ENCODE peak calls at places on chromosomes 2 and 18, in seven cellular contexts. One of them, this sample, is unnamed.

GRCh38 chr2:119126650-119127049 is 31.9 kb downstream of the C1QL2 start:
- DNase-seq in osteocyte: no peak
- DNase-seq in kidney: no peak
- DNase-seq in NCI-H1092 treated with DMSO at 0.1 percent for 48 hours: no peak
- DNase-seq in HT-29: peak; percentile 44
- DNase-seq in left cardiac atrium: no peak
- DNase-seq in epithelial cell of esophagus: peak; percentile 19
- DNase-seq in this sample: peak; percentile 16

GRCh38 chr2:146927080-146927714 is 917.6 kb upstream of the ACVR2A start:
- DNase-seq in NCI-H1092 treated with DMSO at 0.1 percent for 48 hours: peak; percentile 34
- DNase-seq in left cardiac atrium: peak; percentile 23
- DNase-seq in epithelial cell of esophagus: peak; percentile 65
- DNase-seq in kidney: peak; percentile 76
- DNase-seq in osteocyte: no peak
- DNase-seq in HT-29: peak; percentile 84
- DNase-seq in this sample: no peak

GRCh38 chr2:42196403-42197267 is 27.5 kb downstream of the EML4 start:
- DNase-seq in HT-29: peak; percentile 62
- DNase-seq in osteocyte: no peak
- DNase-seq in kidney: no peak
- DNase-seq in left cardiac atrium: no peak
- DNase-seq in NCI-H1092 treated with DMSO at 0.1 percent for 48 hours: peak; percentile 18
- DNase-seq in epithelial cell of esophagus: peak; percentile 35
- DNase-seq in this sample: peak; percentile 88

GRCh38 chr2:74357627-74358026 is 14.4 kb upstream of the SLC4A5 start:
- DNase-seq in epithelial cell of esophagus: no peak
- DNase-seq in left cardiac atrium: no peak
- DNase-seq in kidney: no peak
- DNase-seq in NCI-H1092 treated with DMSO at 0.1 percent for 48 hours: no peak
- DNase-seq in osteocyte: no peak
- DNase-seq in HT-29: no peak
- DNase-seq in this sample: no peak

GRCh38 chr2:62147610-62148301 is 48.2 kb upstream of the B3GNT2 start:
- DNase-seq in osteocyte: no peak
- DNase-seq in NCI-H1092 treated with DMSO at 0.1 percent for 48 hours: no peak
- DNase-seq in kidney: no peak
- DNase-seq in left cardiac atrium: no peak
- DNase-seq in HT-29: no peak
- DNase-seq in epithelial cell of esophagus: peak; percentile 92
- DNase-seq in this sample: no peak

GRCh38 chr18:79733135-79733609 is 53.6 kb downstream of the CTDP1 start:
- DNase-seq in left cardiac atrium: no peak
- DNase-seq in kidney: no peak
- DNase-seq in HT-29: no peak
- DNase-seq in epithelial cell of esophagus: no peak
- DNase-seq in osteocyte: no peak
- DNase-seq in NCI-H1092 treated with DMSO at 0.1 percent for 48 hours: no peak
- DNase-seq in this sample: no peak

GRCh38 chr2:120565929-120566328 is 169.7 kb upstream of the GLI2 start:
- DNase-seq in left cardiac atrium: no peak
- DNase-seq in epithelial cell of esophagus: no peak
- DNase-seq in HT-29: no peak
- DNase-seq in osteocyte: no peak
- DNase-seq in kidney: no peak
- DNase-seq in NCI-H1092 treated with DMSO at 0.1 percent for 48 hours: no peak
- DNase-seq in this sample: no peak

GRCh38 chr2:134468093-134468640 is 214.3 kb downstream of the MGAT5 start:
- DNase-seq in osteocyte: peak; percentile 40
- DNase-seq in HT-29: no peak
- DNase-seq in kidney: no peak
- DNase-seq in left cardiac atrium: no peak
- DNase-seq in NCI-H1092 treated with DMSO at 0.1 percent for 48 hours: no peak
- DNase-seq in epithelial cell of esophagus: no peak
- DNase-seq in this sample: no peak

GRCh38 chr18:69599377-69599776 is 198.7 kb downstream of the DOK6 start:
- DNase-seq in NCI-H1092 treated with DMSO at 0.1 percent for 48 hours: peak; percentile 34
- DNase-seq in kidney: no peak
- DNase-seq in HT-29: no peak
- DNase-seq in left cardiac atrium: no peak
- DNase-seq in epithelial cell of esophagus: no peak
- DNase-seq in osteocyte: no peak
- DNase-seq in this sample: no peak